ENCODE peak calls at places on chromosomes 7 and 10, in seven cellular contexts. One of them, this sample, is unnamed.

GRCh38 chr10:35442592-35442991 is 106.3 kb downstream of the CCNY start:
- ATAC-seq in left cardiac atrium: no peak
- ATAC-seq in left lung: no peak
- ATAC-seq in natural killer cell: no peak
- ATAC-seq in psoas muscle: no peak
- ATAC-seq in IMR-90: no peak
- ATAC-seq in naive thymus-derived CD8-positive, alpha-beta T cell: no peak
- ATAC-seq in this sample: no peak

GRCh38 chr10:78211476-78212110 is 177.9 kb downstream of the RPS24 start:
- ATAC-seq in natural killer cell: no peak
- ATAC-seq in psoas muscle: no peak
- ATAC-seq in naive thymus-derived CD8-positive, alpha-beta T cell: no peak
- ATAC-seq in left lung: peak
- ATAC-seq in IMR-90: peak
- ATAC-seq in left cardiac atrium: peak
- ATAC-seq in this sample: no peak

GRCh38 chr10:74081192-74081803 is 69.3 kb downstream of the AP3M1 start:
- ATAC-seq in left cardiac atrium: peak
- ATAC-seq in psoas muscle: peak
- ATAC-seq in left lung: peak
- ATAC-seq in natural killer cell: peak
- ATAC-seq in IMR-90: peak
- ATAC-seq in naive thymus-derived CD8-positive, alpha-beta T cell: peak
- ATAC-seq in this sample: no peak

GRCh38 chr7:155295511-155295910 is 2.2 kb upstream of the INSIG1 start:
- ATAC-seq in natural killer cell: no peak
- ATAC-seq in left cardiac atrium: no peak
- ATAC-seq in IMR-90: no peak
- ATAC-seq in naive thymus-derived CD8-positive, alpha-beta T cell: no peak
- ATAC-seq in psoas muscle: no peak
- ATAC-seq in left lung: no peak
- ATAC-seq in this sample: no peak

GRCh38 chr7:51256244-51256781 is 60.3 kb downstream of the COBL start:
- ATAC-seq in naive thymus-derived CD8-positive, alpha-beta T cell: no peak
- ATAC-seq in left cardiac atrium: peak
- ATAC-seq in left lung: peak
- ATAC-seq in psoas muscle: peak
- ATAC-seq in IMR-90: no peak
- ATAC-seq in natural killer cell: no peak
- ATAC-seq in this sample: no peak

GRCh38 chr7:4951903-4952636 is 6.9 kb downstream of the MMD2 start:
- ATAC-seq in left lung: peak
- ATAC-seq in naive thymus-derived CD8-positive, alpha-beta T cell: no peak
- ATAC-seq in psoas muscle: no peak
- ATAC-seq in IMR-90: peak
- ATAC-seq in natural killer cell: peak
- ATAC-seq in left cardiac atrium: no peak
- ATAC-seq in this sample: peak

GRCh38 chr7:133386204-133386603 is 133.3 kb downstream of the EXOC4 start:
- ATAC-seq in natural killer cell: no peak
- ATAC-seq in left cardiac atrium: peak
- ATAC-seq in left lung: peak
- ATAC-seq in naive thymus-derived CD8-positive, alpha-beta T cell: no peak
- ATAC-seq in psoas muscle: no peak
- ATAC-seq in IMR-90: no peak
- ATAC-seq in this sample: no peak

GRCh38 chr10:102542800-102543418 is 39.1 kb downstream of the SUFU start:
- ATAC-seq in natural killer cell: no peak
- ATAC-seq in psoas muscle: no peak
- ATAC-seq in left lung: no peak
- ATAC-seq in naive thymus-derived CD8-positive, alpha-beta T cell: no peak
- ATAC-seq in IMR-90: peak
- ATAC-seq in left cardiac atrium: no peak
- ATAC-seq in this sample: no peak

GRCh38 chr10:104104926-104105325 is 17.0 kb upstream of the SFR1 start:
- ATAC-seq in psoas muscle: no peak
- ATAC-seq in left cardiac atrium: no peak
- ATAC-seq in left lung: no peak
- ATAC-seq in naive thymus-derived CD8-positive, alpha-beta T cell: no peak
- ATAC-seq in natural killer cell: no peak
- ATAC-seq in IMR-90: no peak
- ATAC-seq in this sample: no peak

GRCh38 chr7:134432296-134433152 is 26.4 kb downstream of the AKR1B1 start:
- ATAC-seq in left lung: peak
- ATAC-seq in naive thymus-derived CD8-positive, alpha-beta T cell: peak
- ATAC-seq in natural killer cell: peak
- ATAC-seq in IMR-90: peak
- ATAC-seq in psoas muscle: peak
- ATAC-seq in left cardiac atrium: peak
- ATAC-seq in this sample: peak

GRCh38 chr7:33743594-33743993 is 161.7 kb upstream of the BMPER start:
- ATAC-seq in natural killer cell: no peak
- ATAC-seq in psoas muscle: peak
- ATAC-seq in left cardiac atrium: no peak
- ATAC-seq in IMR-90: peak
- ATAC-seq in naive thymus-derived CD8-positive, alpha-beta T cell: no peak
- ATAC-seq in left lung: peak
- ATAC-seq in this sample: no peak

GRCh38 chr7:151776876-151777510 is 99.9 kb downstream of the PRKAG2 start:
- ATAC-seq in naive thymus-derived CD8-positive, alpha-beta T cell: no peak
- ATAC-seq in psoas muscle: no peak
- ATAC-seq in IMR-90: no peak
- ATAC-seq in left lung: no peak
- ATAC-seq in natural killer cell: no peak
- ATAC-seq in left cardiac atrium: no peak
- ATAC-seq in this sample: no peak

GRCh38 chr7:105682331-105683070 is 101.2 kb upstream of the EFCAB10 start:
- ATAC-seq in IMR-90: no peak
- ATAC-seq in left cardiac atrium: no peak
- ATAC-seq in left lung: no peak
- ATAC-seq in naive thymus-derived CD8-positive, alpha-beta T cell: no peak
- ATAC-seq in natural killer cell: no peak
- ATAC-seq in psoas muscle: no peak
- ATAC-seq in this sample: no peak

GRCh38 chr10:100744980-100745881 is at the start of gene PAX2:
- ATAC-seq in IMR-90: peak
- ATAC-seq in psoas muscle: no peak
- ATAC-seq in natural killer cell: no peak
- ATAC-seq in naive thymus-derived CD8-positive, alpha-beta T cell: no peak
- ATAC-seq in left cardiac atrium: no peak
- ATAC-seq in left lung: no peak
- ATAC-seq in this sample: no peak

GRCh38 chr7:13946181-13946580 is 43.3 kb downstream of the ETV1 start:
- ATAC-seq in IMR-90: peak
- ATAC-seq in naive thymus-derived CD8-positive, alpha-beta T cell: no peak
- ATAC-seq in left lung: peak
- ATAC-seq in left cardiac atrium: no peak
- ATAC-seq in psoas muscle: no peak
- ATAC-seq in natural killer cell: no peak
- ATAC-seq in this sample: no peak

GRCh38 chr7:125645770-125646169 is 716.1 kb upstream of the POT1 start:
- ATAC-seq in left lung: no peak
- ATAC-seq in naive thymus-derived CD8-positive, alpha-beta T cell: no peak
- ATAC-seq in IMR-90: no peak
- ATAC-seq in natural killer cell: no peak
- ATAC-seq in left cardiac atrium: no peak
- ATAC-seq in psoas muscle: no peak
- ATAC-seq in this sample: no peak

GRCh38 chr10:114087255-114087654 is 43.6 kb downstream of the ADRB1 start:
- ATAC-seq in left lung: no peak
- ATAC-seq in psoas muscle: no peak
- ATAC-seq in left cardiac atrium: no peak
- ATAC-seq in natural killer cell: no peak
- ATAC-seq in naive thymus-derived CD8-positive, alpha-beta T cell: no peak
- ATAC-seq in IMR-90: no peak
- ATAC-seq in this sample: no peak

GRCh38 chr7:117238937-117239336 is 83.9 kb downstream of the WNT2 start:
- ATAC-seq in psoas muscle: no peak
- ATAC-seq in naive thymus-derived CD8-positive, alpha-beta T cell: no peak
- ATAC-seq in left lung: no peak
- ATAC-seq in left cardiac atrium: no peak
- ATAC-seq in natural killer cell: no peak
- ATAC-seq in IMR-90: no peak
- ATAC-seq in this sample: no peak

GRCh38 chr7:150473902-150474301 is 23.5 kb downstream of the GIMAP8 start:
- ATAC-seq in natural killer cell: no peak
- ATAC-seq in psoas muscle: no peak
- ATAC-seq in naive thymus-derived CD8-positive, alpha-beta T cell: no peak
- ATAC-seq in left cardiac atrium: no peak
- ATAC-seq in left lung: no peak
- ATAC-seq in IMR-90: no peak
- ATAC-seq in this sample: no peak

GRCh38 chr10:79086822-79087221 is 18.1 kb downstream of the ZMIZ1 start:
- ATAC-seq in left cardiac atrium: no peak
- ATAC-seq in psoas muscle: no peak
- ATAC-seq in natural killer cell: no peak
- ATAC-seq in IMR-90: no peak
- ATAC-seq in left lung: no peak
- ATAC-seq in naive thymus-derived CD8-positive, alpha-beta T cell: no peak
- ATAC-seq in this sample: no peak

GRCh38 chr7:123570390-123571182 is 13.0 kb upstream of the NDUFA5 start:
- ATAC-seq in naive thymus-derived CD8-positive, alpha-beta T cell: no peak
- ATAC-seq in left cardiac atrium: no peak
- ATAC-seq in natural killer cell: no peak
- ATAC-seq in IMR-90: no peak
- ATAC-seq in left lung: no peak
- ATAC-seq in psoas muscle: no peak
- ATAC-seq in this sample: no peak

GRCh38 chr7:95622001-95622549 is 25.8 kb upstream of the PDK4 start:
- ATAC-seq in left cardiac atrium: no peak
- ATAC-seq in IMR-90: no peak
- ATAC-seq in left lung: no peak
- ATAC-seq in psoas muscle: peak
- ATAC-seq in naive thymus-derived CD8-positive, alpha-beta T cell: no peak
- ATAC-seq in natural killer cell: no peak
- ATAC-seq in this sample: no peak

GRCh38 chr10:110008518-110009339 is 945 bp downstream of the ADD3 start:
- ATAC-seq in IMR-90: no peak
- ATAC-seq in left cardiac atrium: no peak
- ATAC-seq in left lung: peak
- ATAC-seq in natural killer cell: peak
- ATAC-seq in psoas muscle: peak
- ATAC-seq in naive thymus-derived CD8-positive, alpha-beta T cell: peak
- ATAC-seq in this sample: peak

GRCh38 chr10:11227103-11227502 is 209.4 kb downstream of the CELF2 start:
- ATAC-seq in natural killer cell: peak
- ATAC-seq in naive thymus-derived CD8-positive, alpha-beta T cell: peak
- ATAC-seq in left cardiac atrium: no peak
- ATAC-seq in IMR-90: no peak
- ATAC-seq in psoas muscle: no peak
- ATAC-seq in left lung: no peak
- ATAC-seq in this sample: peak